ENCODE peak calls at places on chromosomes 4 and X, in five cellular contexts. One of them, this sample, is unnamed.
A peak's percentile ranks its signal among the peaks of the same experiment; 100 is the strongest.

GRCh38 chrX:17038681-17039161 is 92.3 kb downstream of the REPS2 start:
- DNase-seq in body of pancreas: no peak
- DNase-seq in omental fat pad: no peak
- DNase-seq in fibroblast of lung: peak; percentile 91
- DNase-seq in fibroblast of mammary gland: peak; percentile 83
- DNase-seq in this sample: peak; percentile 19

GRCh38 chr4:26885912-26886274 is 25.3 kb downstream of the STIM2 start:
- DNase-seq in omental fat pad: no peak
- DNase-seq in fibroblast of lung: no peak
- DNase-seq in body of pancreas: no peak
- DNase-seq in fibroblast of mammary gland: no peak
- DNase-seq in this sample: no peak

GRCh38 chr4:53510316-53510715 is 81.0 kb downstream of the LNX1 start:
- DNase-seq in body of pancreas: no peak
- DNase-seq in fibroblast of mammary gland: peak; percentile 19
- DNase-seq in omental fat pad: no peak
- DNase-seq in fibroblast of lung: peak; percentile 40
- DNase-seq in this sample: peak; percentile 44

GRCh38 chr4:74623041-74623440 is 171.3 kb downstream of the BTC start:
- DNase-seq in fibroblast of lung: no peak
- DNase-seq in body of pancreas: no peak
- DNase-seq in fibroblast of mammary gland: peak; percentile 72
- DNase-seq in omental fat pad: no peak
- DNase-seq in this sample: peak; percentile 64

GRCh38 chr4:66750273-66750672 is 795.0 kb downstream of the CENPC start:
- DNase-seq in fibroblast of mammary gland: no peak
- DNase-seq in body of pancreas: no peak
- DNase-seq in omental fat pad: no peak
- DNase-seq in fibroblast of lung: peak; percentile 46
- DNase-seq in this sample: no peak

GRCh38 chr4:158523990-158524545 is 2.4 kb downstream of the RXFP1 start:
- DNase-seq in fibroblast of lung: peak; percentile 3
- DNase-seq in body of pancreas: no peak
- DNase-seq in omental fat pad: no peak
- DNase-seq in fibroblast of mammary gland: no peak
- DNase-seq in this sample: no peak

GRCh38 chr4:60020389-60020788 is 1179.7 kb upstream of the ADGRL3 start:
- DNase-seq in fibroblast of mammary gland: no peak
- DNase-seq in fibroblast of lung: no peak
- DNase-seq in omental fat pad: no peak
- DNase-seq in body of pancreas: no peak
- DNase-seq in this sample: no peak

GRCh38 chr4:48902266-48902665 is 4.3 kb downstream of the OCIAD2 start:
- DNase-seq in fibroblast of mammary gland: peak; percentile 73
- DNase-seq in body of pancreas: no peak
- DNase-seq in omental fat pad: no peak
- DNase-seq in fibroblast of lung: peak; percentile 38
- DNase-seq in this sample: peak; percentile 22

GRCh38 chr4:39466747-39467146 is 7.9 kb downstream of the LIAS start:
- DNase-seq in fibroblast of mammary gland: no peak
- DNase-seq in omental fat pad: no peak
- DNase-seq in fibroblast of lung: peak; percentile 61
- DNase-seq in body of pancreas: no peak
- DNase-seq in this sample: no peak

GRCh38 chr4:22906046-22906445 is 213.3 kb downstream of the GBA3 start:
- DNase-seq in body of pancreas: no peak
- DNase-seq in omental fat pad: no peak
- DNase-seq in fibroblast of lung: no peak
- DNase-seq in fibroblast of mammary gland: no peak
- DNase-seq in this sample: no peak

GRCh38 chrX:38871129-38872029 is 70.1 kb downstream of the MID1IP1 start:
- DNase-seq in fibroblast of lung: peak; percentile 11
- DNase-seq in fibroblast of mammary gland: no peak
- DNase-seq in omental fat pad: no peak
- DNase-seq in body of pancreas: no peak
- DNase-seq in this sample: no peak

GRCh38 chrX:103304705-103305104 is 6.1 kb downstream of the BEX2 start:
- DNase-seq in body of pancreas: no peak
- DNase-seq in omental fat pad: no peak
- DNase-seq in fibroblast of lung: no peak
- DNase-seq in fibroblast of mammary gland: no peak
- DNase-seq in this sample: no peak

GRCh38 chrX:45056428-45057145 is 144.1 kb downstream of the DIPK2B start:
- DNase-seq in body of pancreas: no peak
- DNase-seq in fibroblast of lung: no peak
- DNase-seq in fibroblast of mammary gland: peak; percentile 16
- DNase-seq in omental fat pad: no peak
- DNase-seq in this sample: no peak

GRCh38 chr4:22508376-22508775 is 7.5 kb downstream of the ADGRA3 start:
- DNase-seq in fibroblast of lung: no peak
- DNase-seq in fibroblast of mammary gland: no peak
- DNase-seq in omental fat pad: no peak
- DNase-seq in body of pancreas: no peak
- DNase-seq in this sample: no peak

GRCh38 chr4:675980-676870 is 1.9 kb downstream of the MYL5 start:
- DNase-seq in body of pancreas: no peak
- DNase-seq in fibroblast of mammary gland: no peak
- DNase-seq in fibroblast of lung: no peak
- DNase-seq in omental fat pad: no peak
- DNase-seq in this sample: no peak

GRCh38 chr4:26867914-26868684 is 7.5 kb downstream of the STIM2 start:
- DNase-seq in omental fat pad: no peak
- DNase-seq in fibroblast of mammary gland: no peak
- DNase-seq in fibroblast of lung: peak; percentile 41
- DNase-seq in body of pancreas: no peak
- DNase-seq in this sample: peak; percentile 51

GRCh38 chr4:76753814-76754213 is 144.1 kb downstream of the SOWAHB start:
- DNase-seq in fibroblast of lung: peak; percentile 97
- DNase-seq in body of pancreas: no peak
- DNase-seq in fibroblast of mammary gland: peak; percentile 96
- DNase-seq in omental fat pad: no peak
- DNase-seq in this sample: peak; percentile 84

GRCh38 chr4:51853027-51853682 is 10.2 kb downstream of the DCUN1D4 start:
- DNase-seq in fibroblast of mammary gland: no peak
- DNase-seq in fibroblast of lung: peak; percentile 29
- DNase-seq in omental fat pad: no peak
- DNase-seq in body of pancreas: no peak
- DNase-seq in this sample: no peak

GRCh38 chr4:6227412-6228157 is 27.2 kb upstream of the JAKMIP1 start:
- DNase-seq in fibroblast of mammary gland: no peak
- DNase-seq in body of pancreas: no peak
- DNase-seq in fibroblast of lung: no peak
- DNase-seq in omental fat pad: no peak
- DNase-seq in this sample: no peak

GRCh38 chr4:66691101-66691500 is 854.2 kb downstream of the CENPC start:
- DNase-seq in body of pancreas: no peak
- DNase-seq in fibroblast of mammary gland: no peak
- DNase-seq in fibroblast of lung: no peak
- DNase-seq in omental fat pad: no peak
- DNase-seq in this sample: no peak

GRCh38 chr4:157779084-157779483 is 393.7 kb downstream of the GASK1B start:
- DNase-seq in fibroblast of lung: no peak
- DNase-seq in fibroblast of mammary gland: no peak
- DNase-seq in body of pancreas: no peak
- DNase-seq in omental fat pad: no peak
- DNase-seq in this sample: no peak

GRCh38 chr4:153217440-153217839 is 13.2 kb downstream of the TRIM2 start:
- DNase-seq in fibroblast of mammary gland: peak; percentile 88
- DNase-seq in fibroblast of lung: no peak
- DNase-seq in body of pancreas: no peak
- DNase-seq in omental fat pad: no peak
- DNase-seq in this sample: peak; percentile 14

GRCh38 chr4:145148980-145149379 is 31.4 kb downstream of the OTUD4 start:
- DNase-seq in fibroblast of lung: no peak
- DNase-seq in fibroblast of mammary gland: peak; percentile 10
- DNase-seq in omental fat pad: no peak
- DNase-seq in body of pancreas: no peak
- DNase-seq in this sample: no peak

GRCh38 chr4:145153904-145154298 is 26.5 kb downstream of the OTUD4 start:
- DNase-seq in fibroblast of lung: no peak
- DNase-seq in omental fat pad: no peak
- DNase-seq in fibroblast of mammary gland: no peak
- DNase-seq in body of pancreas: no peak
- DNase-seq in this sample: no peak

GRCh38 chr4:145153181-145153903 is 27.0 kb downstream of the OTUD4 start:
- DNase-seq in omental fat pad: no peak
- DNase-seq in fibroblast of mammary gland: no peak
- DNase-seq in fibroblast of lung: no peak
- DNase-seq in body of pancreas: no peak
- DNase-seq in this sample: peak; percentile 53

GRCh38 chr4:145155268-145155870 is 25.0 kb downstream of the OTUD4 start:
- DNase-seq in omental fat pad: no peak
- DNase-seq in fibroblast of lung: no peak
- DNase-seq in body of pancreas: no peak
- DNase-seq in fibroblast of mammary gland: no peak
- DNase-seq in this sample: no peak

GRCh38 chr4:145154573-145154972 is 25.8 kb downstream of the OTUD4 start:
- DNase-seq in body of pancreas: no peak
- DNase-seq in fibroblast of lung: peak; percentile 34
- DNase-seq in fibroblast of mammary gland: peak; percentile 37
- DNase-seq in omental fat pad: no peak
- DNase-seq in this sample: peak; percentile 59
- TF ChIP-seq CTCF in body of pancreas: peak; percentile 42
- TF ChIP-seq CTCF in fibroblast of lung: peak; percentile 64
- TF ChIP-seq CTCF in fibroblast of mammary gland: peak; percentile 56
- TF ChIP-seq CTCF in omental fat pad: no peak
- TF ChIP-seq CTCF in this sample: peak; percentile 65

GRCh38 chr4:170580651-170581050 is 490.9 kb upstream of the AADAT start:
- DNase-seq in fibroblast of lung: no peak
- DNase-seq in body of pancreas: no peak
- DNase-seq in fibroblast of mammary gland: no peak
- DNase-seq in omental fat pad: no peak
- DNase-seq in this sample: no peak
- TF ChIP-seq CTCF in fibroblast of lung: no peak
- TF ChIP-seq CTCF in body of pancreas: no peak
- TF ChIP-seq CTCF in fibroblast of mammary gland: no peak
- TF ChIP-seq CTCF in omental fat pad: no peak
- TF ChIP-seq CTCF in this sample: no peak

GRCh38 chr4:91734682-91735081 is 569.1 kb upstream of the GRID2 start:
- DNase-seq in omental fat pad: no peak
- DNase-seq in fibroblast of mammary gland: no peak
- DNase-seq in fibroblast of lung: no peak
- DNase-seq in body of pancreas: no peak
- DNase-seq in this sample: no peak
- TF ChIP-seq CTCF in omental fat pad: no peak
- TF ChIP-seq CTCF in fibroblast of mammary gland: no peak
- TF ChIP-seq CTCF in fibroblast of lung: no peak
- TF ChIP-seq CTCF in body of pancreas: no peak
- TF ChIP-seq CTCF in this sample: no peak

GRCh38 chr4:40629401-40630334 is at the start of gene RBM47:
- DNase-seq in fibroblast of mammary gland: peak; percentile 50
- DNase-seq in omental fat pad: no peak
- DNase-seq in body of pancreas: peak; percentile 87
- DNase-seq in fibroblast of lung: peak; percentile 60
- DNase-seq in this sample: peak; percentile 49
- TF ChIP-seq CTCF in fibroblast of mammary gland: peak; percentile 0
- TF ChIP-seq CTCF in omental fat pad: no peak
- TF ChIP-seq CTCF in body of pancreas: peak; percentile 8
- TF ChIP-seq CTCF in fibroblast of lung: peak; percentile 1
- TF ChIP-seq CTCF in this sample: peak; percentile 9

DNA sequence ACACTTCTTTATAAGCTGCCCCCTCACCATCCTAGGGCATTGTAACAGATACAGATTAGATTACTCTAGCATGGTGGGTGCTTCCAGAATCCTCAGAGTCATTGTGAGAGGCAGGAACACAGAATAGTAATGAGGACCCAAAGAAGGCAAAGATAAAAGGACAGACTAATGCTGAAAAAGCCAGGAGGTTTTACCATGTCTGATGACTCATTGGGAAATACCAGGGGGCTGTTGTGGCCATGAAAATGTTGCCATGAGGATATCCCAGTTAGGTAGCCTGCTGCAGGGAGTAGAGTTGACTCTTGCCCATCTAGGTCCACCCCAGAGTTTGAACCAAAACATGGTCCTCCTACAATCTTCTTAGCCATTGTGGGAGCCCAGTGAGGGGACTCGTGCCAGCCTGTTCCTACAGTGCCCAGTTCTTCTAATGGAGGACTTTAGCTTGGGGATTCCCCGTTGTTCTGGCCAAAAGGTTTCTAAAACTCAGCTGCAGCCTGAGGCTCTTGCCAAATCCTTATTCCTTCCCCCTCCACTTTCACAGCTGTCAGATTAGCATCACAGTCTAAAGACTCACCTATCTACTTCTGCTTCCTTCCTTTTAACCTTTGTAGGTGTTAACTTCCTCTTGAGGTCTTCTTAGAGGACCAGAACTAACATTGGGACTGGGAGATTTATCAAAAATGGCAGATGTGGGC is 586.0 kb upstream of the AADAT start:
- DNase-seq in omental fat pad: no peak
- DNase-seq in fibroblast of lung: peak; percentile 46
- DNase-seq in body of pancreas: no peak
- DNase-seq in fibroblast of mammary gland: peak; percentile 40
- DNase-seq in this sample: no peak
- TF ChIP-seq CTCF in omental fat pad: no peak
- TF ChIP-seq CTCF in fibroblast of lung: no peak
- TF ChIP-seq CTCF in body of pancreas: no peak
- TF ChIP-seq CTCF in fibroblast of mammary gland: no peak
- TF ChIP-seq CTCF in this sample: no peak

GRCh38 chrX:66731398-66731797 is 92.5 kb upstream of the EDA2R start:
- DNase-seq in fibroblast of lung: peak; percentile 20
- DNase-seq in fibroblast of mammary gland: peak; percentile 68
- DNase-seq in body of pancreas: no peak
- DNase-seq in omental fat pad: no peak
- DNase-seq in this sample: peak; percentile 73
- TF ChIP-seq CTCF in fibroblast of lung: peak; percentile 5
- TF ChIP-seq CTCF in fibroblast of mammary gland: peak; percentile 47
- TF ChIP-seq CTCF in body of pancreas: peak; percentile 42
- TF ChIP-seq CTCF in omental fat pad: no peak
- TF ChIP-seq CTCF in this sample: peak; percentile 31

GRCh38 chr4:163673848-163674702 is 179.6 kb downstream of the TMA16 start:
- DNase-seq in fibroblast of lung: no peak
- DNase-seq in omental fat pad: no peak
- DNase-seq in fibroblast of mammary gland: no peak
- DNase-seq in body of pancreas: no peak
- DNase-seq in this sample: no peak

DNA sequence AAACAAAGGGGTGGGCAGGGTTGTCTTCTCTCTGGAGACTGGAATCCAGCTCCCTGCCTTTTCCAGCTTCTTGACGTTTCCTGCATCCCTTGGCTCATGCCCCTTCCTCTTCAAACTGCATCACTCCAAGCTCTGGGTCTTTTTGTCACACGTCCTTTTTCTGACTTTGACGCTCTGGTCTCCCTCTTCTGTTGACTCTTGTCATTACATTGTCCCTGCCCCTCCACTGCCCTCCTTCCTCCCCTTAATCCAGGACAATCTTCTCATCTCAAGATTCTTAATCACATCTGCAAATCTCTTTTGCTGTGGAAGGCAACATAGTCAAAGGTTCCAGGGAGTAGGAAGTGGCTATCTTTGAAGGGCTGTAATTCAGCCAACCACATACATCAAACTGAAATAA is 178.3 kb downstream of the TMA16 start:
- DNase-seq in fibroblast of lung: no peak
- DNase-seq in omental fat pad: no peak
- DNase-seq in fibroblast of mammary gland: no peak
- DNase-seq in body of pancreas: no peak
- DNase-seq in this sample: no peak
- TF ChIP-seq CTCF in fibroblast of lung: no peak
- TF ChIP-seq CTCF in omental fat pad: no peak
- TF ChIP-seq CTCF in fibroblast of mammary gland: no peak
- TF ChIP-seq CTCF in body of pancreas: no peak
- TF ChIP-seq CTCF in this sample: no peak